ENCODE peak calls at places on chromosomes 3 and 15, in five cellular contexts. T, G, P, F and D are unnamed samples.

GRCh38 chr3:141938011-141938350 is 61.5 kb downstream of the ATP1B3 start:
- DNase-seq in T (no peak), G (no peak), P (peak; percentile 36), F (no peak), D (no peak)

GRCh38 chr3:134615743-134616142 is 35.1 kb downstream of the KY start:
- DNase-seq in T (no peak), G (no peak), P (no peak), F (no peak), D (no peak)

GRCh38 chr15:60095711-60096110 is 91.6 kb downstream of the FOXB1 start:
- DNase-seq in T (no peak), G (no peak), P (no peak), F (peak; percentile 17), D (no peak)

GRCh38 chr15:34338347-34338746 is 766 bp upstream of the SLC12A6 start:
- DNase-seq in T (no peak), G (no peak), P (no peak), F (no peak), D (no peak)

GRCh38 chr15:68843425-68844311 is 23.0 kb upstream of the ANP32A start:
- DNase-seq in T (no peak), G (no peak), P (no peak), F (peak; percentile 28), D (no peak)

GRCh38 chr3:192727032-192727847 is at the start of gene FGF12:
- DNase-seq in T (peak; percentile 7), G (peak; percentile 77), P (peak; percentile 29), F (peak; percentile 56), D (peak; percentile 66)

GRCh38 chr3:128076783-128077624 is 24.8 kb downstream of the SEC61A1 start:
- DNase-seq in T (no peak), G (no peak), P (no peak), F (peak; percentile 35), D (no peak)

GRCh38 chr15:78058401-78058935 is 19.0 kb downstream of the TBC1D2B start:
- DNase-seq in T (no peak), G (no peak), P (no peak), F (no peak), D (no peak)

GRCh38 chr15:85164841-85165466 is 183.3 kb downstream of the PDE8A start:
- DNase-seq in T (no peak), G (no peak), P (no peak), F (peak; percentile 96), D (no peak)

GRCh38 chr3:143302638-143303171 is 183.1 kb downstream of the CHST2 start:
- DNase-seq in T (no peak), G (peak; percentile 77), P (peak; percentile 20), F (peak; percentile 6), D (no peak)

GRCh38 chr3:50323614-50324199 is 1.2 kb upstream of the HYAL2 start:
- DNase-seq in T (no peak), G (peak; percentile 75), P (no peak), F (no peak), D (no peak)

GRCh38 chr15:63340878-63341277 is 40.8 kb downstream of the CA12 start:
- DNase-seq in T (no peak), G (no peak), P (no peak), F (no peak), D (no peak)

GRCh38 chr3:164390046-164390445 is 688.2 kb downstream of the SI start:
- DNase-seq in T (no peak), G (no peak), P (no peak), F (no peak), D (no peak)

GRCh38 chr3:46928297-46928696 is 48.2 kb downstream of the CCDC12 start:
- DNase-seq in T (no peak), G (no peak), P (no peak), F (no peak), D (no peak)

GRCh38 chr3:16102905-16103364 is 71.5 kb upstream of the GALNT15 start:
- DNase-seq in T (no peak), G (no peak), P (no peak), F (peak; percentile 8), D (no peak)

GRCh38 chr3:64361962-64362735 is 136.9 kb upstream of the PRICKLE2 start:
- DNase-seq in T (no peak), G (no peak), P (no peak), F (no peak), D (no peak)

GRCh38 chr3:196501316-196502064 is 2.1 kb downstream of the RNF168 start:
- DNase-seq in T (no peak), G (no peak), P (peak; percentile 40), F (peak; percentile 54), D (no peak)

GRCh38 chr15:66293085-66293418 is 316 bp upstream of the DIS3L start:
- DNase-seq in T (no peak), G (no peak), P (no peak), F (no peak), D (no peak)

GRCh38 chr15:66294157-66294931 is 976 bp downstream of the DIS3L start:
- DNase-seq in T (no peak), G (peak; percentile 58), P (peak; percentile 66), F (peak; percentile 51), D (no peak)

GRCh38 chr15:66292261-66293084 is 895 bp upstream of the DIS3L start:
- DNase-seq in T (no peak), G (no peak), P (no peak), F (no peak), D (no peak)

GRCh38 chr15:66293419-66294156 is at the start of gene DIS3L:
- DNase-seq in T (no peak), G (peak; percentile 60), P (peak; percentile 63), F (peak; percentile 80), D (no peak)

DNA sequence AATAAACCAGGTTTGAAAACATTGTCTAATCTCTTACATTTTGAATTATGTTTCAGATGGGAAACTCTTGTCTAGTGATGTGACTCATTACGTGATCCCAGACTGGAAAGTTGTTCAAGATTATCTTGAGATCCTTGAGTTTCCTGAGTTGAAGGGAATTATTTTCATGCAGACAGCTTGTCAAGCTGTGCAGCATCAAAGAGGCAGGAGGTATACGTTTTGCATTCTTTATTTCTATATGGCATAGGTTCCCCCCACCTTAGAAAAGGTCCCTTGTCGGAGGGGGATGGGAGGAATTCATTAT is 1.5 kb downstream of the DIS3L start:
- DNase-seq in T (no peak), G (no peak), P (no peak), F (no peak), D (no peak)
- H3K27ac ChIP-seq in T (peak overlapping the region; percentile 94), G (no peak overlapping the region), P (no peak overlapping the region), F (no peak overlapping the region), D (peak overlapping the region; percentile 95)

GRCh38 chr3:71088019-71088711 is 495.4 kb downstream of the FOXP1 start:
- DNase-seq in T (no peak), G (no peak), P (no peak), F (no peak), D (no peak)

GRCh38 chr3:71089271-71089670 is 494.3 kb downstream of the FOXP1 start:
- DNase-seq in T (no peak), G (no peak), P (no peak), F (peak; percentile 29), D (no peak)

GRCh38 chr3:71090207-71090606 is 493.3 kb downstream of the FOXP1 start:
- DNase-seq in T (no peak), G (no peak), P (no peak), F (no peak), D (no peak)

GRCh38 chr3:71088742-71089141 is 494.8 kb downstream of the FOXP1 start:
- DNase-seq in T (no peak), G (no peak), P (no peak), F (no peak), D (no peak)

GRCh38 chr3:71087109-71088018 is 496.2 kb downstream of the FOXP1 start:
- DNase-seq in T (no peak), G (no peak), P (no peak), F (peak; percentile 79), D (no peak)
- H3K4me1 ChIP-seq in T (no peaks in the 10 kb centered on the region), G (peaks cover 9% of the 10 kb centered on the region), P (peaks cover 8% of the 10 kb centered on the region), F (no peaks in the 10 kb centered on the region), D (peaks cover 18% of the 10 kb centered on the region)

GRCh38 chr15:72281713-72282112 is 9.4 kb upstream of the PARP6 start:
- DNase-seq in T (no peak), G (no peak), P (no peak), F (no peak), D (no peak)
- H3K27me3 ChIP-seq in T (no peaks in the 10 kb centered on the region), G (no peaks in the 10 kb centered on the region), P (no peaks in the 10 kb centered on the region), F (no peaks in the 10 kb centered on the region), D (no peaks in the 10 kb centered on the region)

DNA sequence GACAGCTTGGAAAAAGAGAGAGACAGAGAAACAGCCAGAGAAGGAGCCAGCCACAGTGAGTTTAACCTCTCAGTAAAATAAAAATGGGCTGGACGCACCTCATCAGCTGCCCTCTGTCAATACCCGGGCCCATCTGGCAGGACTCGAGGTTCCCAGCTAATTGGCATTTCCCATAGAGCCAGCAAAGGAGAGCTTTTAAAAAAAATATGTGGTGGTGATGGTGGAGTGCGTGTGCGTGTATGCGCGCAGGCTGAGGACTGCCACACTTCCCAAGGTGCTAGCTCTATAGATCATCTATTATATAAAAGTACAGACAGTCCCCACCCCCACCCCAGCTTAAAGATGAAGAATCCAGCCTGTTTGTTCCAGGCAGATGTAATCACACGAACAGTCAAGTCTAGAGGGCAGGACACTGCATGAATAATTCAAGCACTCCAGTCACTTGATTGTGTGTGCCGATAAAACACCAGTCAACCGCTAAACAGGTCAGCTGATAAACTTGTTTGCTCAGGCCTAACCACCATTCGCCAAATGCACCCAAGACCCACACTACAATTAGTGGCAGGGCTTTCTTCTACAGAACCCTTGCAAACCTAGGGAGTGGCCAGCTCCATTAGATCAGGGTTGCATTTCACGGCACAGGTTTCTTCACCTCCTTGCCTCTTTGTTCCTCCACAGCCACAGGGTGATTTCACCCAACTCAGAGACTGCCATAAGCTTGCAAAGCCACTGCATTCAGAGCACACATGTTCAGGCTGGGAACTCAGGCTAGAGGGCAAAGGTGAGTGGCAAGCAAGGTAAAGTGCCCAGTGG is 5.9 kb downstream of the TLE3 start:
- DNase-seq in T (no peak), G (no peak), P (peak; percentile 67), F (peak; percentile 88), D (no peak)
- H3K27ac ChIP-seq in T (no peak overlapping the region), G (no peak overlapping the region), P (peak overlapping the region; percentile 72), F (peak overlapping the region; percentile 7), D (peak overlapping the region; percentile 13)